ENCODE peak calls at places on chromosomes 3 and 15, in seven cellular contexts. J, U, F, D, Y, P and V are unnamed samples.

GRCh38 chr3:156964562-156964961 is 138.4 kb downstream of the LEKR1 start:
- DNase-seq in Y (no peak), D (no peak), F (no peak), J (no peak), P (no peak), U (peak; percentile 17), V (no peak)

GRCh38 chr3:66603161-66603611 is 102.4 kb upstream of the LRIG1 start:
- DNase-seq in Y (no peak), U (peak; percentile 84), D (no peak), P (no peak), J (no peak), F (no peak), V (no peak)

GRCh38 chr3:13110678-13111116 is 37.5 kb upstream of the IQSEC1 start:
- DNase-seq in D (peak; percentile 28), Y (peak; percentile 78), U (peak; percentile 30), P (no peak), F (no peak), J (no peak), V (no peak)

GRCh38 chr15:95799286-95800187 is 531.0 kb upstream of the NR2F2 start:
- DNase-seq in J (peak; percentile 4), Y (peak; percentile 97), F (no peak), D (no peak), P (no peak), U (peak; percentile 94), V (peak; percentile 38)

GRCh38 chr3:45915518-45916231 is 27.6 kb upstream of the CXCR6 start:
- DNase-seq in P (peak; percentile 66), U (peak; percentile 93), D (peak; percentile 11), F (peak; percentile 71), J (no peak), Y (peak; percentile 61), V (no peak)

GRCh38 chr3:100561459-100562158 is 47.8 kb upstream of the ADGRG7 start:
- DNase-seq in J (no peak), F (no peak), P (no peak), D (no peak), U (peak; percentile 91), Y (no peak), V (no peak)

GRCh38 chr3:122668930-122669730 is 11.5 kb upstream of the PARP14 start:
- DNase-seq in J (no peak), Y (peak; percentile 95), P (no peak), F (peak; percentile 44), D (no peak), U (peak; percentile 40), V (no peak)

GRCh38 chr15:67006089-67007065 is 59.0 kb upstream of the SMAD3 start:
- DNase-seq in U (peak; percentile 55), F (no peak), Y (no peak), P (no peak), D (no peak), J (no peak), V (no peak)

GRCh38 chr3:49671291-49672288 is 2.6 kb upstream of the APEH start:
- DNase-seq in U (peak; percentile 81), Y (peak; percentile 80), P (peak; percentile 73), D (no peak), F (peak; percentile 67), J (peak; percentile 87), V (peak; percentile 45)